ENCODE peak calls at places on chromosome 21, in six cellular contexts. One of them, this sample, is unnamed.

GRCh38 chr21:25881524-25882376 is 147.0 kb downstream of the GABPA start:
- DNase-seq in mucosa of descending colon: peak
- DNase-seq in kidney tubule cell: peak
- DNase-seq in AG08395: peak
- DNase-seq in IMR-90: peak
- DNase-seq in activated CD4-positive, CD25-positive, alpha-beta regulatory T cell: peak
- DNase-seq in this sample: peak

GRCh38 chr21:27814226-27814625 is 847.3 kb upstream of the ADAMTS5 start:
- DNase-seq in IMR-90: no peak
- DNase-seq in activated CD4-positive, CD25-positive, alpha-beta regulatory T cell: no peak
- DNase-seq in mucosa of descending colon: no peak
- DNase-seq in kidney tubule cell: no peak
- DNase-seq in AG08395: no peak
- DNase-seq in this sample: no peak

GRCh38 chr21:39483917-39484316 is 32.1 kb downstream of the SH3BGR start:
- DNase-seq in AG08395: no peak
- DNase-seq in activated CD4-positive, CD25-positive, alpha-beta regulatory T cell: no peak
- DNase-seq in IMR-90: peak
- DNase-seq in kidney tubule cell: no peak
- DNase-seq in mucosa of descending colon: no peak
- DNase-seq in this sample: no peak

GRCh38 chr21:34800797-34801518 is 132.2 kb downstream of the CLIC6 start:
- DNase-seq in kidney tubule cell: peak
- DNase-seq in AG08395: peak
- DNase-seq in activated CD4-positive, CD25-positive, alpha-beta regulatory T cell: no peak
- DNase-seq in mucosa of descending colon: no peak
- DNase-seq in IMR-90: peak
- DNase-seq in this sample: peak

GRCh38 chr21:37226356-37226920 is 40.7 kb downstream of the VPS26C start:
- DNase-seq in mucosa of descending colon: no peak
- DNase-seq in AG08395: no peak
- DNase-seq in kidney tubule cell: no peak
- DNase-seq in IMR-90: no peak
- DNase-seq in activated CD4-positive, CD25-positive, alpha-beta regulatory T cell: no peak
- DNase-seq in this sample: no peak

GRCh38 chr21:33286600-33287456 is 20.7 kb downstream of the IL10RB start:
- DNase-seq in AG08395: peak
- DNase-seq in mucosa of descending colon: peak
- DNase-seq in activated CD4-positive, CD25-positive, alpha-beta regulatory T cell: no peak
- DNase-seq in kidney tubule cell: peak
- DNase-seq in IMR-90: peak
- DNase-seq in this sample: peak

GRCh38 chr21:46189213-46189958 is 5.1 kb upstream of the SPATC1L start:
- DNase-seq in kidney tubule cell: no peak
- DNase-seq in activated CD4-positive, CD25-positive, alpha-beta regulatory T cell: no peak
- DNase-seq in mucosa of descending colon: no peak
- DNase-seq in IMR-90: peak
- DNase-seq in AG08395: peak
- DNase-seq in this sample: peak

GRCh38 chr21:31130821-31131220 is 92.5 kb upstream of the KRTAP19-8 start:
- DNase-seq in kidney tubule cell: no peak
- DNase-seq in activated CD4-positive, CD25-positive, alpha-beta regulatory T cell: no peak
- DNase-seq in IMR-90: no peak
- DNase-seq in AG08395: no peak
- DNase-seq in mucosa of descending colon: no peak
- DNase-seq in this sample: no peak

GRCh38 chr21:33458861-33459260 is 20.9 kb downstream of the TMEM50B start:
- DNase-seq in IMR-90: peak
- DNase-seq in AG08395: no peak
- DNase-seq in kidney tubule cell: no peak
- DNase-seq in activated CD4-positive, CD25-positive, alpha-beta regulatory T cell: no peak
- DNase-seq in mucosa of descending colon: no peak
- DNase-seq in this sample: no peak

GRCh38 chr21:25370311-25370744 is 237.0 kb downstream of the MRPL39 start:
- DNase-seq in activated CD4-positive, CD25-positive, alpha-beta regulatory T cell: no peak
- DNase-seq in IMR-90: peak
- DNase-seq in AG08395: peak
- DNase-seq in mucosa of descending colon: no peak
- DNase-seq in kidney tubule cell: peak
- DNase-seq in this sample: peak

GRCh38 chr21:26124421-26124833 is 46.1 kb downstream of the APP start:
- DNase-seq in IMR-90: peak
- DNase-seq in mucosa of descending colon: no peak
- DNase-seq in activated CD4-positive, CD25-positive, alpha-beta regulatory T cell: no peak
- DNase-seq in AG08395: no peak
- DNase-seq in kidney tubule cell: no peak
- DNase-seq in this sample: peak

GRCh38 chr21:44890961-44891541 is 17.6 kb upstream of the PTTG1IP start:
- DNase-seq in activated CD4-positive, CD25-positive, alpha-beta regulatory T cell: no peak
- DNase-seq in mucosa of descending colon: peak
- DNase-seq in IMR-90: no peak
- DNase-seq in kidney tubule cell: no peak
- DNase-seq in AG08395: no peak
- DNase-seq in this sample: no peak

GRCh38 chr21:34611528-34611927 is 3.4 kb downstream of the RCAN1 start:
- DNase-seq in AG08395: no peak
- DNase-seq in activated CD4-positive, CD25-positive, alpha-beta regulatory T cell: no peak
- DNase-seq in IMR-90: no peak
- DNase-seq in mucosa of descending colon: no peak
- DNase-seq in kidney tubule cell: no peak
- DNase-seq in this sample: no peak

GRCh38 chr21:44831227-44831626 is 13.4 kb upstream of the SUMO3 start:
- DNase-seq in AG08395: no peak
- DNase-seq in activated CD4-positive, CD25-positive, alpha-beta regulatory T cell: no peak
- DNase-seq in IMR-90: no peak
- DNase-seq in mucosa of descending colon: no peak
- DNase-seq in kidney tubule cell: no peak
- DNase-seq in this sample: no peak

GRCh38 chr21:46633561-46633960 is 1.9 kb upstream of the PRMT2 start:
- DNase-seq in mucosa of descending colon: no peak
- DNase-seq in activated CD4-positive, CD25-positive, alpha-beta regulatory T cell: no peak
- DNase-seq in IMR-90: no peak
- DNase-seq in AG08395: no peak
- DNase-seq in kidney tubule cell: no peak
- DNase-seq in this sample: no peak